ENCODE peak calls at places on chromosome 1, in nine cellular contexts. A, I, T, S, E, Z, F, H and R are unnamed samples.
A peak's percentile ranks its signal among the peaks of the same experiment; 100 is the strongest.

GRCh38 chr1:170699696-170700095 is 35.8 kb downstream of the PRRX1 start:
- DNase-seq in I (no peak), H (no peak), S (no peak), E (no peak), T (no peak), F (no peak), A (no peak), Z (no peak), R (no peak)

GRCh38 chr1:173503391-173503790 is 26.3 kb downstream of the PRDX6 start:
- DNase-seq in A (no peak), F (no peak), E (no peak), Z (peak; percentile 20), H (peak; percentile 31), T (no peak), S (peak; percentile 32), I (peak; percentile 46), R (no peak)

GRCh38 chr1:63126104-63126503 is 196.3 kb upstream of the FOXD3 start:
- DNase-seq in Z (no peak), T (no peak), I (no peak), H (no peak), E (no peak), A (no peak), F (no peak), S (no peak), R (no peak)

GRCh38 chr1:27672750-27673112 is 739 bp upstream of the IFI6 start:
- DNase-seq in F (no peak), A (no peak), S (no peak), I (peak; percentile 41), Z (no peak), E (no peak), T (no peak), H (no peak), R (no peak)

GRCh38 chr1:96519851-96520281 is 201.7 kb upstream of the PTBP2 start:
- DNase-seq in T (peak; percentile 45), Z (no peak), I (no peak), S (no peak), A (peak; percentile 71), F (no peak), E (no peak), H (no peak), R (no peak)

GRCh38 chr1:92191726-92192125 is 26.0 kb upstream of the C1orf146 start:
- DNase-seq in Z (no peak), E (no peak), F (no peak), I (no peak), T (no peak), H (no peak), S (no peak), A (no peak), R (no peak)

GRCh38 chr1:111990026-111990877 is 784 bp upstream of the KCND3 start:
- DNase-seq in H (no peak), F (peak; percentile 49), S (no peak), T (peak; percentile 38), Z (no peak), A (peak; percentile 70), E (peak; percentile 71), I (no peak), R (peak; percentile 43)

GRCh38 chr1:94302960-94303359 is 65.6 kb upstream of the ARHGAP29 start:
- DNase-seq in Z (no peak), T (no peak), F (no peak), S (no peak), E (no peak), I (no peak), H (no peak), A (no peak), R (no peak)

GRCh38 chr1:235502601-235503332 is 1.5 kb downstream of the B3GALNT2 start:
- DNase-seq in I (peak; percentile 39), A (no peak), Z (no peak), E (no peak), H (no peak), S (peak; percentile 27), T (no peak), F (no peak), R (no peak)

GRCh38 chr1:236206548-236206947 is 64.2 kb downstream of the GPR137B start:
- DNase-seq in A (peak; percentile 81), H (no peak), S (no peak), E (no peak), T (peak; percentile 42), I (no peak), F (no peak), Z (no peak), R (no peak)

GRCh38 chr1:118947790-118948189 is 40.4 kb downstream of the TBX15 start:
- DNase-seq in I (peak; percentile 46), Z (no peak), E (no peak), H (no peak), S (no peak), F (no peak), A (no peak), T (no peak), R (no peak)

GRCh38 chr1:7384679-7385078 is 386.4 kb upstream of the VAMP3 start:
- DNase-seq in T (peak; percentile 12), Z (no peak), I (no peak), S (no peak), A (peak; percentile 29), E (peak; percentile 57), H (no peak), F (no peak), R (no peak)

GRCh38 chr1:210850556-210850955 is 283.4 kb downstream of the KCNH1 start:
- DNase-seq in H (no peak), F (no peak), Z (no peak), E (no peak), S (no peak), T (no peak), I (no peak), A (no peak), R (no peak)

GRCh38 chr1:204477036-204477740 is 17.4 kb downstream of the PIK3C2B start:
- DNase-seq in T (no peak), A (no peak), I (no peak), Z (no peak), F (no peak), S (no peak), E (no peak), H (no peak), R (no peak)

GRCh38 chr1:244863491-244864252 is 671 bp downstream of the HNRNPU start:
- DNase-seq in H (no peak), F (peak; percentile 69), E (no peak), S (no peak), T (no peak), I (no peak), Z (no peak), A (no peak), R (peak; percentile 77)

GRCh38 chr1:39671793-39672550 is at the start of gene NT5C1A:
- DNase-seq in Z (peak; percentile 51), H (no peak), F (no peak), I (no peak), A (peak; percentile 71), E (no peak), S (no peak), T (peak; percentile 41), R (no peak)

GRCh38 chr1:45012639-45013278 is 705 bp downstream of the UROD start:
- DNase-seq in S (peak; percentile 21), H (peak; percentile 40), T (peak; percentile 58), F (peak; percentile 86), I (peak; percentile 65), A (peak; percentile 85), Z (peak; percentile 58), E (peak; percentile 89), R (peak; percentile 81)

GRCh38 chr1:29256979-29257804 is 20.9 kb downstream of the PTPRU start:
- DNase-seq in A (peak; percentile 62), I (peak; percentile 53), Z (peak; percentile 77), T (no peak), S (no peak), H (no peak), F (no peak), E (peak; percentile 60), R (no peak)

GRCh38 chr1:29258189-29258973 is 22.1 kb downstream of the PTPRU start:
- DNase-seq in F (no peak), Z (no peak), H (no peak), S (no peak), I (no peak), E (peak; percentile 51), T (no peak), A (peak; percentile 43), R (no peak)

GRCh38 chr1:29254346-29254745 is 18.0 kb downstream of the PTPRU start:
- DNase-seq in S (no peak), E (no peak), H (no peak), F (no peak), T (no peak), Z (no peak), I (no peak), A (no peak), R (no peak)

GRCh38 chr1:29255134-29255666 is 18.9 kb downstream of the PTPRU start:
- DNase-seq in F (no peak), A (no peak), H (no peak), T (no peak), I (no peak), E (peak; percentile 35), Z (no peak), S (no peak), R (no peak)

DNA sequence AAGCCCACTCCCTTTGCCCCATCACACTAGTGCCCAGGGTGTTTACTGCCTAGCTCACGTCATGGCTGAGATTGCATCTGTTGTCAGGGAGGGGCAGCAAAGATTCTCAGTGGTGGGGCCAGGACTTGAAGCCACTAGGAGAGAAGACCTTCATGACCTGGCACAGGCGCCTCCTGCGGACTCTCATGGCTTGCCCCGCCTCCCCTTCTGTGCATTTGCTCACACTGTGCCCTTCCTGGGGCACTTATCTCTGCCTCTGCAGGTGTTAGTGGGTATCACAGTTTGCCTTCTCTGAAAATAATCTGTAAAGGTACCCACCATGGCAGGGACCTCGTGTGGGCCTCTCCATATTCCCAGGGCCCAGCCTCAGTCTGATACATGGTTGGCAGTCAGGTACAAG is 20.1 kb downstream of the PTPRU start:
- DNase-seq in T (no peak), F (no peak), I (no peak), A (peak; percentile 70), E (peak; percentile 33), H (no peak), S (no peak), Z (no peak), R (no peak)
- TF ChIP-seq CTCF in T (peak; percentile 40), F (no peak), I (no peak), A (peak; percentile 53), E (no peak), H (no peak), S (no peak), Z (no peak), R (no peak)

GRCh38 chr1:110144366-110144765 is 5.9 kb upstream of the SLC6A17 start:
- DNase-seq in H (no peak), I (no peak), S (no peak), E (peak; percentile 15), A (no peak), T (no peak), Z (no peak), F (no peak), R (no peak)
- TF ChIP-seq CTCF in H (no peak), I (no peak), S (no peak), E (no peak), A (no peak), T (no peak), Z (no peak), F (no peak), R (no peak)

GRCh38 chr1:64584479-64584878 is 114.5 kb downstream of the CACHD1 start:
- DNase-seq in Z (no peak), I (no peak), T (no peak), E (no peak), S (no peak), F (no peak), A (no peak), H (no peak), R (peak; percentile 29)
- TF ChIP-seq CTCF in Z (peak; percentile 31), I (peak; percentile 37), T (peak; percentile 63), E (no peak), S (peak; percentile 41), F (no peak), A (peak; percentile 72), H (no peak), R (peak; percentile 10)

GRCh38 chr1:57232500-57232899 is 191.4 kb downstream of the DAB1 start:
- DNase-seq in S (no peak), E (no peak), Z (no peak), T (no peak), A (peak; percentile 29), I (no peak), F (no peak), H (no peak), R (no peak)
- TF ChIP-seq CTCF in S (peak; percentile 13), E (no peak), Z (no peak), T (peak; percentile 41), A (peak; percentile 61), I (no peak), F (no peak), H (peak; percentile 19), R (no peak)